ENCODE peak calls at places on chromosomes 3 and 15, in six cellular contexts. J is Peyer's patch, A is transverse colon, W is left ventricle myocardium inferior, I is choroid plexus epithelial cell, L is body of pancreas. T is an unnamed sample.

GRCh38 chr3:29525254-29525881 is 244.5 kb downstream of the RBMS3 start:
- DNase-seq in J (peak; percentile 65), A (peak; percentile 16), W (peak; percentile 30), I (peak; percentile 97), L (peak; percentile 50), T (no peak)

GRCh38 chr3:133362539-133362938 is 37.3 kb upstream of the BFSP2 start:
- DNase-seq in J (no peak), A (no peak), W (no peak), I (no peak), L (no peak), T (no peak)

GRCh38 chr15:35437157-35437556 is 108.8 kb downstream of the DPH6 start:
- DNase-seq in J (no peak), A (no peak), W (no peak), I (peak; percentile 65), L (no peak), T (no peak)

GRCh38 chr3:129627350-129628168 is 21.1 kb upstream of the PLXND1 start:
- DNase-seq in J (peak; percentile 85), A (peak; percentile 75), W (peak; percentile 66), I (peak; percentile 91), L (peak; percentile 70), T (no peak)

GRCh38 chr15:87597346-87598052 is 659.0 kb downstream of the NTRK3 start:
- DNase-seq in J (peak; percentile 72), A (no peak), W (no peak), I (peak; percentile 40), L (no peak), T (no peak)

GRCh38 chr15:92091155-92091734 is 237.7 kb downstream of the SLCO3A1 start:
- DNase-seq in J (peak; percentile 65), A (peak; percentile 57), W (no peak), I (peak; percentile 30), L (peak; percentile 59), T (no peak)

GRCh38 chr15:91970142-91970541 is 116.6 kb downstream of the SLCO3A1 start:
- DNase-seq in J (peak; percentile 59), A (peak; percentile 31), W (peak; percentile 87), I (peak; percentile 1), L (no peak), T (no peak)

GRCh38 chr15:40310001-40310959 is 2.5 kb upstream of the PLCB2 start:
- DNase-seq in J (peak; percentile 75), A (peak; percentile 65), W (peak; percentile 62), I (no peak), L (peak; percentile 45), T (no peak)

GRCh38 chr15:34436126-34436955 is 1.3 kb downstream of the GOLGA8A start:
- DNase-seq in J (no peak), A (no peak), W (no peak), I (no peak), L (no peak), T (no peak)

GRCh38 chr3:165883866-165884478 is 46.7 kb upstream of the BCHE start:
- DNase-seq in J (no peak), A (no peak), W (no peak), I (no peak), L (no peak), T (no peak)

GRCh38 chr15:94743668-94744067 is 512.3 kb downstream of the MCTP2 start:
- DNase-seq in J (no peak), A (no peak), W (no peak), I (peak; percentile 1), L (no peak), T (no peak)

GRCh38 chr3:157119369-157119951 is 40.5 kb downstream of the CCNL1 start:
- DNase-seq in J (no peak), A (peak; percentile 41), W (no peak), I (no peak), L (peak; percentile 53), T (no peak)

GRCh38 chr15:89666858-89667705 is 11.8 kb upstream of the KIF7 start:
- DNase-seq in J (no peak), A (no peak), W (no peak), I (no peak), L (no peak), T (no peak)

GRCh38 chr3:49908378-49909199 is 4.9 kb upstream of the MST1R start:
- DNase-seq in J (no peak), A (no peak), W (no peak), I (peak; percentile 22), L (no peak), T (no peak)

GRCh38 chr15:98692213-98692612 is 43.9 kb downstream of the IGF1R start:
- DNase-seq in J (no peak), A (no peak), W (no peak), I (no peak), L (no peak), T (no peak)

GRCh38 chr15:48385431-48385830 is 54.2 kb downstream of the DUT start:
- DNase-seq in J (no peak), A (no peak), W (no peak), I (no peak), L (no peak), T (peak; percentile 98)

GRCh38 chr3:64460877-64461276 is 226.9 kb downstream of the ADAMTS9 start:
- DNase-seq in J (no peak), A (no peak), W (no peak), I (peak; percentile 92), L (no peak), T (peak; percentile 93)

GRCh38 chr3:40020689-40021088 is 211.3 kb downstream of the MYRIP start:
- DNase-seq in J (no peak), A (no peak), W (no peak), I (no peak), L (no peak), T (no peak)

GRCh38 chr15:39692464-39693327 is 89.9 kb downstream of the FSIP1 start:
- DNase-seq in J (no peak), A (no peak), W (no peak), I (no peak), L (no peak), T (no peak)

DNA sequence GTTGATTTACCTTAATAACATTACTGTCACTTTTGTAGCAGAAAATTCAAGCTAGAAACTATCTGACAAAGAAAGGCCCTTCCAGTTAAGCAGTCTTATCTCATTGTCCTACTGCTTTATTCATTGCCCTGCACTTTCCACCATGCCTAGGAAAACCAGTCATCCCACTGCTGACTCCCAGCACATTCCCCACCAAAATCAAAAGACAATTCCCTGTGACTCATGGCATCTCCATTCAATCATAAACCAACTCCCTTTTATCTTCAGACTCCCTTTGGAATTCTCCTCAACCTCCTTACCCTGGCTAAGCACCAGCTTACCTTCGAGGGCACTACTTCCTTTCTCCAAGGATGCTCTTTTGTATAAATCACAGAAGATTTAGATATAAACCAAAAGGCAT is 184.3 kb downstream of the PLCH1 start:
- DNase-seq in J (no peak), A (no peak), W (no peak), I (no peak), L (no peak), T (no peak)
- H3K4me3 ChIP-seq in J (no peak overlapping the region), A (no peak overlapping the region), W (no peak overlapping the region), I (no peak overlapping the region), L (no peak overlapping the region), T (no peak overlapping the region)

GRCh38 chr15:31128919-31129768 is 27.6 kb upstream of the TRPM1 start:
- DNase-seq in J (peak; percentile 90), A (peak; percentile 82), W (peak; percentile 75), I (peak; percentile 76), L (peak; percentile 76), T (no peak)
- H3K4me3 ChIP-seq in J (no peak overlapping the region), A (no peak overlapping the region), W (peak overlapping the region; percentile 22), I (no peak overlapping the region), L (no peak overlapping the region), T (no peak overlapping the region)

DNA sequence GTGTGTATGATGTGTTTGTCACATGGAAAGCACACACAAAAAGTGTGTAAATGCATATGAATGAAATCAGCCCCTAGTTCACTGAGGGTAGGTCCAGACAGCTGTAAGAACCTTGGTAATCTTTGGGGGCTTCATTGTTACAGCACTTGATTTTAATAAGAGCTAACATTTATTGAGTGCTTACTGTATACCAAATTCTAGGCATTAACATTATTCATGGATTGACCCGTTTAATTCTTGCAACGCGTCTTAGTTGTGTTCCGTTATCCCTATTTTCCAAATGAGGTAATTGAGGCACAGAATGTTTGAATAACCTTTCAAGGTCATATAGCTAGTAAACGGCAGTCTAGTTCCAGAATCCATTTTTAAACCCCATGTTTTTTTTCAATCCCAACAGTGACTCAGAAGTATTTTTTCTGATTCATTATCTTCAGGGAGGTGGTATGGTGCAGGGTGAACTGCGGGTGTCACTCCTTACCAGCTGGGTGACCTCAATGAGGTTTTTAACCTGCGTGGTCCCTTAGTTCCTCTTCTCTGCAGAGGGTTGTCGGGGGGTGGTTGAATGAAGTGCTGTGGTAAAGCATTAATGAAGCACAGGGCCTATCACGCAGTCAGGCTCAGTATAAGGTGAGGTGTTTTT is 14.2 kb downstream of the RAB8B start:
- DNase-seq in J (peak; percentile 59), A (no peak), W (no peak), I (peak; percentile 46), L (no peak), T (no peak)
- H3K4me3 ChIP-seq in J (no peak overlapping the region), A (no peak overlapping the region), W (no peak overlapping the region), I (no peak overlapping the region), L (no peak overlapping the region), T (no peak overlapping the region)

GRCh38 chr3:105965384-105965783 is 96.6 kb upstream of the CBLB start:
- DNase-seq in J (no peak), A (no peak), W (no peak), I (peak; percentile 19), L (no peak), T (peak; percentile 84)
- H3K4me3 ChIP-seq in J (no peak overlapping the region), A (no peak overlapping the region), W (no peak overlapping the region), I (no peak overlapping the region), L (no peak overlapping the region), T (no peak overlapping the region)

GRCh38 chr15:23912191-23912590 is 225.1 kb upstream of the NDN start:
- DNase-seq in J (no peak), A (no peak), W (no peak), I (no peak), L (peak; percentile 14), T (no peak)
- H3K4me3 ChIP-seq in J (no peak overlapping the region), A (no peak overlapping the region), W (no peak overlapping the region), I (no peak overlapping the region), L (no peak overlapping the region), T (no peak overlapping the region)

GRCh38 chr3:71784914-71785593 is at the start of gene PROK2:
- DNase-seq in J (no peak), A (no peak), W (no peak), I (no peak), L (no peak), T (no peak)
- H3K4me3 ChIP-seq in J (peak within 1 kb of the TSS; percentile 56), A (peak within 1 kb of the TSS; percentile 50), W (peak within 1 kb of the TSS; percentile 58), I (no peak within 1 kb of the TSS), L (no peak within 1 kb of the TSS), T (no peak within 1 kb of the TSS)

GRCh38 chr3:190862209-190863118 is at the start of gene GMNC:
- DNase-seq in J (peak; percentile 85), A (peak; percentile 77), W (peak; percentile 86), I (peak; percentile 68), L (peak; percentile 85), T (no peak)
- H3K4me3 ChIP-seq in J (peak within 1 kb of the TSS; percentile 63), A (peak within 1 kb of the TSS; percentile 63), W (peak within 1 kb of the TSS; percentile 82), I (peak within 1 kb of the TSS; percentile 67), L (peak within 1 kb of the TSS; percentile 26), T (peak within 1 kb of the TSS; percentile 60)